ENCODE peak calls at places on chromosome 11, in six cellular contexts. One of them, this sample, is unnamed.

GRCh38 chr11:122817121-122817520 is 21.2 kb upstream of the CRTAM start:
- DNase-seq in left kidney: peak; percentile 40
- DNase-seq in HFF-Myc: no peak
- DNase-seq in stimulated activated CD8-positive, alpha-beta memory T cell treated with anti-CD3 and anti-CD28 coated beads, Interleukin-2, amount 100 ng/mL, for 48 hours: no peak
- DNase-seq in nucleus accumbens: no peak
- DNase-seq in dorsolateral prefrontal cortex: no peak
- DNase-seq in this sample: no peak

GRCh38 chr11:1877211-1878133 is 14.2 kb downstream of the PRR33 start:
- DNase-seq in stimulated activated CD8-positive, alpha-beta memory T cell treated with anti-CD3 and anti-CD28 coated beads, Interleukin-2, amount 100 ng/mL, for 48 hours: no peak
- DNase-seq in nucleus accumbens: no peak
- DNase-seq in dorsolateral prefrontal cortex: peak; percentile 13
- DNase-seq in left kidney: no peak
- DNase-seq in HFF-Myc: no peak
- DNase-seq in this sample: no peak

GRCh38 chr11:107563702-107564101 is 1.8 kb downstream of the ALKBH8 start:
- DNase-seq in stimulated activated CD8-positive, alpha-beta memory T cell treated with anti-CD3 and anti-CD28 coated beads, Interleukin-2, amount 100 ng/mL, for 48 hours: no peak
- DNase-seq in left kidney: peak; percentile 66
- DNase-seq in HFF-Myc: peak; percentile 41
- DNase-seq in dorsolateral prefrontal cortex: no peak
- DNase-seq in nucleus accumbens: no peak
- DNase-seq in this sample: peak; percentile 19

GRCh38 chr11:1306186-1307162 is 3.0 kb downstream of the TOLLIP start:
- DNase-seq in nucleus accumbens: no peak
- DNase-seq in HFF-Myc: no peak
- DNase-seq in dorsolateral prefrontal cortex: no peak
- DNase-seq in left kidney: no peak
- DNase-seq in stimulated activated CD8-positive, alpha-beta memory T cell treated with anti-CD3 and anti-CD28 coated beads, Interleukin-2, amount 100 ng/mL, for 48 hours: no peak
- DNase-seq in this sample: no peak

GRCh38 chr11:121965330-121965729 is 150.7 kb downstream of the BLID start:
- DNase-seq in HFF-Myc: no peak
- DNase-seq in dorsolateral prefrontal cortex: no peak
- DNase-seq in left kidney: no peak
- DNase-seq in stimulated activated CD8-positive, alpha-beta memory T cell treated with anti-CD3 and anti-CD28 coated beads, Interleukin-2, amount 100 ng/mL, for 48 hours: no peak
- DNase-seq in nucleus accumbens: no peak
- DNase-seq in this sample: no peak

GRCh38 chr11:110786226-110786902 is 74.1 kb upstream of the ARHGAP20 start:
- DNase-seq in dorsolateral prefrontal cortex: no peak
- DNase-seq in stimulated activated CD8-positive, alpha-beta memory T cell treated with anti-CD3 and anti-CD28 coated beads, Interleukin-2, amount 100 ng/mL, for 48 hours: no peak
- DNase-seq in left kidney: no peak
- DNase-seq in HFF-Myc: no peak
- DNase-seq in nucleus accumbens: no peak
- DNase-seq in this sample: no peak

GRCh38 chr11:107567739-107568335 is 2.3 kb upstream of the ALKBH8 start:
- DNase-seq in nucleus accumbens: no peak
- DNase-seq in HFF-Myc: no peak
- DNase-seq in left kidney: no peak
- DNase-seq in stimulated activated CD8-positive, alpha-beta memory T cell treated with anti-CD3 and anti-CD28 coated beads, Interleukin-2, amount 100 ng/mL, for 48 hours: no peak
- DNase-seq in dorsolateral prefrontal cortex: no peak
- DNase-seq in this sample: no peak

GRCh38 chr11:7513210-7514098 is at the start of gene PPFIBP2:
- DNase-seq in nucleus accumbens: peak; percentile 58
- DNase-seq in stimulated activated CD8-positive, alpha-beta memory T cell treated with anti-CD3 and anti-CD28 coated beads, Interleukin-2, amount 100 ng/mL, for 48 hours: peak; percentile 70
- DNase-seq in dorsolateral prefrontal cortex: peak; percentile 68
- DNase-seq in HFF-Myc: peak; percentile 21
- DNase-seq in left kidney: peak; percentile 93
- DNase-seq in this sample: peak; percentile 91

GRCh38 chr11:8290122-8290810 is 26.6 kb upstream of the LMO1 start:
- DNase-seq in dorsolateral prefrontal cortex: no peak
- DNase-seq in HFF-Myc: no peak
- DNase-seq in stimulated activated CD8-positive, alpha-beta memory T cell treated with anti-CD3 and anti-CD28 coated beads, Interleukin-2, amount 100 ng/mL, for 48 hours: no peak
- DNase-seq in left kidney: peak; percentile 67
- DNase-seq in nucleus accumbens: no peak
- DNase-seq in this sample: no peak

This sample was measured in memory B cell.